ENCODE peak calls at places on chromosomes 11 and 22, in seven cellular contexts. T is heart left ventricle, M is WERI-Rb-1, N is brain microvascular endothelial cell, U is GM23248, W is gastrocnemius medialis, B is spleen. Y is an unnamed sample.

GRCh38 chr22:45212306-45212709 is 28.4 kb downstream of the KIAA0930 start:
- DNase-seq in T (peak), M (peak), N (peak), U (peak), W (peak), B (peak), Y (peak)

GRCh38 chr22:31227186-31227585 is 15.1 kb downstream of the LIMK2 start:
- DNase-seq in T (no peak), M (no peak), N (no peak), U (no peak), W (no peak), B (no peak), Y (no peak)

GRCh38 chr11:72584293-72584921 is 89.8 kb downstream of the PDE2A start:
- DNase-seq in T (peak), M (no peak), N (no peak), U (peak), W (peak), B (peak), Y (no peak)

GRCh38 chr11:19281041-19281440 is 40.3 kb upstream of the E2F8 start:
- DNase-seq in T (no peak), M (no peak), N (no peak), U (peak), W (no peak), B (no peak), Y (no peak)

GRCh38 chr11:4576880-4577279 is 4.7 kb upstream of the OR52I2 start:
- DNase-seq in T (no peak), M (no peak), N (no peak), U (no peak), W (no peak), B (no peak), Y (no peak)

GRCh38 chr11:133215529-133216230 is 316.6 kb downstream of the OPCML start:
- DNase-seq in T (no peak), M (no peak), N (no peak), U (no peak), W (no peak), B (no peak), Y (no peak)

GRCh38 chr11:112732031-112732430 is 229.2 kb upstream of the NCAM1 start:
- DNase-seq in T (no peak), M (no peak), N (no peak), U (no peak), W (no peak), B (no peak), Y (no peak)

GRCh38 chr11:73652046-73652730 is 5.8 kb downstream of the PLEKHB1 start:
- DNase-seq in T (no peak), M (no peak), N (no peak), U (no peak), W (no peak), B (no peak), Y (peak)

GRCh38 chr22:49733631-49734030 is 94.0 kb downstream of the BRD1 start:
- DNase-seq in T (no peak), M (no peak), N (no peak), U (no peak), W (no peak), B (no peak), Y (no peak)

GRCh38 chr22:46791201-46791731 is 28.8 kb downstream of the TBC1D22A start:
- DNase-seq in T (no peak), M (no peak), N (peak), U (peak), W (peak), B (peak), Y (no peak)

DNA sequence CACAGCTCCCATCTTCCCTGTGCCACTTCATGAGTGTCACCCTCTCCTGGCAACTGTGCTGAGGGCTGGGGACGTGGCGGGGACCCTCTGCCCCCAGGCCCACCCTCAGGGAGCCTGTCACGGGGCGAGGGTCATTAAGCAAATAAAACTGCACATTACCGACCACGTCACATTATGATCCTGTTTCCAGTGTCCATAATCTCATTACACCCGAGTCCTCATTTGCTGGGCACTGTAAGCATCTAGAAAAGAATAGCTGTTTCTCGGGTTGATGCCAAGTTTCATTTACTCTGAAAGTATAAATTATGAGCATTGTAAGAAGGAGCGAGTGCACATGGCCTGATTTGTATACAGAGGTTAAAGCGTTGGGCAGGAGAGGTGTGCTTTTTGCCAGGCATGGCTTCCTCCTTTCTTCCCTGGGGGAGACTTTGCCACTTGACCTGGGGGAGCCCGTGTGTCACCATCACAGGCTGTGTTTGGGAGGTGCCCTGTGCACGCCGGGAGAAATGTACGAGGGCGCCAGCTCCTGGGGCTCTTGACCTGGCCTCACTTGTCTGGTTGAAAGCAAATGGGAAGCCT is 50.5 kb downstream of the LRP5 start:
- DNase-seq in T (no peak), M (no peak), N (no peak), U (no peak), W (no peak), B (no peak), Y (no peak)
- H3K4me3 ChIP-seq in T (no peak), M (no peak), N (no peak), U (no peak), W (no peak), B (no peak), Y (no peak)

GRCh38 chr11:30392221-30392784 is 69.4 kb downstream of the ARL14EP start:
- DNase-seq in T (peak), M (peak), N (no peak), U (no peak), W (no peak), B (no peak), Y (no peak)
- H3K27ac ChIP-seq in T (peak), M (peak), N (no peak), U (no peak), W (no peak), B (no peak), Y (peak)

GRCh38 chr11:61869636-61870428 is 21.5 kb downstream of the FADS3 start:
- DNase-seq in T (no peak), M (no peak), N (no peak), U (no peak), W (no peak), B (no peak), Y (no peak)
- H3K4me3 ChIP-seq in T (no peak), M (no peak), N (no peak), U (no peak), W (no peak), B (no peak), Y (no peak)

GRCh38 chr22:38309614-38310517 is 7.4 kb downstream of the CSNK1E start:
- DNase-seq in T (no peak), M (no peak), N (no peak), U (peak), W (peak), B (peak), Y (no peak)
- H3K27ac ChIP-seq in T (peak), M (no peak), N (peak), U (peak), W (peak), B (peak), Y (no peak)

GRCh38 chr11:43746670-43747069 is 66.1 kb downstream of the HSD17B12 start:
- DNase-seq in T (no peak), M (no peak), N (no peak), U (no peak), W (no peak), B (no peak), Y (no peak)

GRCh38 chr11:43756575-43756974 is 76.0 kb downstream of the HSD17B12 start:
- DNase-seq in T (no peak), M (no peak), N (peak), U (peak), W (no peak), B (no peak), Y (no peak)

GRCh38 chr11:43748095-43748494 is 67.6 kb downstream of the HSD17B12 start:
- DNase-seq in T (no peak), M (no peak), N (no peak), U (no peak), W (no peak), B (no peak), Y (no peak)

GRCh38 chr11:43747130-43747802 is 66.7 kb downstream of the HSD17B12 start:
- DNase-seq in T (no peak), M (no peak), N (no peak), U (no peak), W (no peak), B (no peak), Y (no peak)

DNA sequence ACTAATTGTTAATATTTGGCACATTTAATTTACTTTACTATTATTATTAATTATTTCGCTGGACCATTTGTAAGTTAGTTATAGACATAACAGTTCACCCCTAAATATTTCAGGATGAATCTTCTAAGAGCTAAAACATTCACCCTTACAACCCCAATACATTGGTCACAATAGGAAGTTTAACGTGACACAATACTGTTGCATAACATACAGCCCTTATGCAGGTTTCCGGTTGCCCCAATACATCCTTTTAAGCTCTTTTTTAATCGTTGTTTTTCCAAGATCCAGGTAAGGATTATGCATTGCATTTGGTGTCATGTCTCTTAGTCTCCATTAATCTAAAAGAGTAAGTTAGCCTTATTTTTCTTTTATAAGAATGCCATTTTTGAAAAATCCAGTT is 71.2 kb downstream of the HSD17B12 start:
- DNase-seq in T (no peak), M (no peak), N (no peak), U (no peak), W (no peak), B (no peak), Y (no peak)
- H3K4me3 ChIP-seq in T (no peak), M (no peak), N (no peak), U (no peak), W (no peak), B (no peak), Y (no peak)

GRCh38 chr11:61976813-61977475 is 9.5 kb upstream of the FTH1 start:
- DNase-seq in T (no peak), M (no peak), N (no peak), U (no peak), W (no peak), B (peak), Y (no peak)
- H3K27ac ChIP-seq in T (peak), M (no peak), N (no peak), U (no peak), W (no peak), B (no peak), Y (peak)

DNA sequence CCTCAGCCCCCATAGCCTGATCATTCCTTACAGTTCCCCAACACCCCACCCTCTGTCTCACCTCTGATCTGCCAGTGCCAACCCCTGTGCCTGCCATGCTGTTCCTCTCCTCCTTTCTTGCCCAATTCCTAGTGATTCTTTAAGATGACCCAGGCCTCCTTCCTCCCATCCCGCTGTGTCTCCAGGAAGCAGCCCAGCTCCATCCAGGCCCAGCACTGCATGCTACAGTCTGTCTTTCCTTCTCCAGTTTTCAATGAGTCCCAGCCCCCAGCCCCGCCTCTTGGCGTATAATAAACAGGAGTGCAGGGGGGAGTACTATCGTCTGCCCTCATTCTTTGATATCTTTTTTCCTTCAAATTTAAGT is 12.3 kb downstream of the LTBP3 start:
- DNase-seq in T (no peak), M (no peak), N (no peak), U (no peak), W (no peak), B (peak), Y (no peak)
- H3K4me3 ChIP-seq in T (no peak), M (no peak), N (no peak), U (no peak), W (no peak), B (no peak), Y (peak)